ENCODE peak calls at places on chromosomes 11 and 22, in eight cellular contexts. W is epithelial cell of esophagus; A is breast epithelium; O is LNCaP clone FGC; S is BJ; G is Panc1; Q is CD8-positive, alpha-beta T cell; E is HFF-Myc. M is an unnamed sample.

GRCh38 chr22:47167056-47167455 is 404.6 kb downstream of the TBC1D22A start:
- DNase-seq in W (no peak), A (no peak), O (no peak), S (no peak), G (no peak), Q (no peak), E (no peak), M (no peak)

GRCh38 chr11:45237666-45238348 is 48.3 kb downstream of the SYT13 start:
- DNase-seq in W (no peak), A (no peak), O (no peak), S (no peak), G (no peak), Q (no peak), E (no peak), M (no peak)

GRCh38 chr11:119195680-119196079 is 10.4 kb downstream of the NHERF4 start:
- DNase-seq in W (peak), A (no peak), O (no peak), S (no peak), G (no peak), Q (no peak), E (no peak), M (peak)

GRCh38 chr11:57885298-57886035 is 123.9 kb downstream of the CTNND1 start:
- DNase-seq in W (peak), A (no peak), O (peak), S (no peak), G (no peak), Q (no peak), E (no peak), M (peak)

GRCh38 chr22:24090581-24090980 is 79.5 kb downstream of the CABIN1 start:
- DNase-seq in W (no peak), A (no peak), O (no peak), S (no peak), G (no peak), Q (no peak), E (no peak), M (no peak)

GRCh38 chr11:65487467-65488272 is 11.2 kb upstream of the MALAT1 start:
- DNase-seq in W (peak), A (peak), O (peak), S (peak), G (peak), Q (no peak), E (peak), M (peak)

GRCh38 chr11:28727254-28727653 is 619.1 kb downstream of the METTL15 start:
- DNase-seq in W (no peak), A (no peak), O (no peak), S (no peak), G (no peak), Q (no peak), E (no peak), M (no peak)

GRCh38 chr11:30763951-30764350 is 177.8 kb upstream of the MPPED2 start:
- DNase-seq in W (no peak), A (no peak), O (no peak), S (no peak), G (no peak), Q (no peak), E (no peak), M (no peak)

GRCh38 chr22:46007848-46008261 is 30.9 kb upstream of the WNT7B start:
- DNase-seq in W (peak), A (peak), O (no peak), S (peak), G (no peak), Q (no peak), E (peak), M (peak)

GRCh38 chr22:40020956-40021355 is 26.2 kb downstream of the FAM83F start:
- DNase-seq in W (no peak), A (no peak), O (no peak), S (no peak), G (no peak), Q (no peak), E (no peak), M (no peak)

GRCh38 chr11:75028321-75029097 is 39.8 kb downstream of the NEU3 start:
- DNase-seq in W (no peak), A (no peak), O (no peak), S (no peak), G (no peak), Q (no peak), E (no peak), M (no peak)

GRCh38 chr11:19953909-19954308 is 206.4 kb downstream of the DBX1 start:
- DNase-seq in W (peak), A (no peak), O (no peak), S (no peak), G (no peak), Q (no peak), E (no peak), M (peak)

GRCh38 chr22:23054531-23055257 is 15.6 kb upstream of the GNAZ start:
- DNase-seq in W (no peak), A (no peak), O (no peak), S (no peak), G (no peak), Q (no peak), E (no peak), M (no peak)

GRCh38 chr11:119513806-119514170 is 90.8 kb upstream of the THY1 start:
- DNase-seq in W (no peak), A (no peak), O (no peak), S (no peak), G (no peak), Q (no peak), E (no peak), M (no peak)

GRCh38 chr22:37731804-37732471 is 35.1 kb downstream of the TRIOBP start:
- DNase-seq in W (no peak), A (no peak), O (no peak), S (no peak), G (no peak), Q (no peak), E (no peak), M (no peak)

GRCh38 chr11:96465537-96465936 is 75.7 kb downstream of the JRKL start:
- DNase-seq in W (peak), A (no peak), O (peak), S (no peak), G (no peak), Q (no peak), E (no peak), M (no peak)

GRCh38 chr11:58788355-58789023 is 56.0 kb downstream of the GLYATL2 start:
- DNase-seq in W (peak), A (no peak), O (peak), S (no peak), G (peak), Q (no peak), E (peak), M (peak)

GRCh38 chr11:111932605-111932938 is 4.6 kb upstream of the DIXDC1 start:
- DNase-seq in W (no peak), A (no peak), O (no peak), S (no peak), G (no peak), Q (no peak), E (no peak), M (no peak)

DNA sequence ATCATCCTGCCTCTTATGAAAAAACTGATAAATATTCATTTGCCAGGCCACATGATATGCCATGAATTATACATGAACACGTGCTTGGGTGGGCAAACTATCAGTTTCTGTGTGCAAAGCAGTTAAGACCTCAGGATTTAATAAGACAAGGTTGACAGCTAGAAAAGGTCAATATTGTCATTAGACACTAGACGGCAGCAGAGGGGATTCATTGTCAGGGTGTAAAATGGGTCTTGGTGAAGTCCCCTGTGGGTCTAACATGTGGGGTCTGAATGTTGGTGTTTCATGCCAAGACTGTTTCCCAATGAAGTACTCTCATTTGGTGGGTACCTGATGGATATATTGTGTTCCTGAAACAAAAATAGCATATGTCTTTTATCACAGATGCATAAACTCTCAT is 111.9 kb downstream of the MYO18B start:
- DNase-seq in W (no peak), A (no peak), O (no peak), S (no peak), G (no peak), Q (no peak), E (no peak), M (no peak)
- TF ChIP-seq CTCF in W (no peak), A (no peak), O (peak), S (no peak), G (peak), Q (no peak), E (no peak), M (peak)

DNA sequence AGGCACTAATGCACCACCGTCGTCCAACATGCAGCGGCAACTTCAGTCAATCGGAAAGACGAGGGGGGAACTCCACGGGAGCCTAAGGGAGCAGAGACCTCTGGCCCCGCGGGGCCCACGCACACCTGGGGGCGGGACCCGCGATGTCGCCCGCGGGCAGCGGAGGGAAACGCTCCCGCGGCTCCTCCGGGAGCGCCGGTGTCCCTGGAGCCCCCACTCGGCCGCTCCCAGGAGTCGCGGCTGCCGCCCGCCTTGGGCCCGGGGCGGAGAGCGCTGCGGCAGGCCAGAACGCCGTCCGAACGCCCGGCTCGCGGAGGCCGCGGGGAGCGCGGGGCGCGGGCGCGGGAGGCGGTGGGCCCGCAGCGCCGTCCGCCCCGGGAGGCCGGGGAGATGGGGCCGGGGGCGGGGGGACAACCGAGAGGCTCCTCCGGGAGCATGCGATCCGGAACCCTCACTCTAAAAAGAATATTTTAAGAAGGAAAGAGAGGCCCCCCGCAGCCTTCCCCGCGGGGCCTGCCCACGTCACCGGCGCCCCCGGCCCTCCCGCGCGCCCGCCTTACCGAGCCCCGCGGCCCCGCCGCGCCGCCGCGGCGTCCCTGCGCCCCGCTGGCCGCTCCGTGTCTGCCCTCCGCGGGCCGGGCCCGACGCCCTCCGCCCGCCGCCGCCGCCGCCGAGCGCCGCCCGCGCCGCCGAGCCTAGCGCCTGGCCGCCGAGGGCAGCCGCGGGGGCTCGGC is 86.6 kb upstream of the ARHGAP32 start:
- DNase-seq in W (peak), A (no peak), O (no peak), S (no peak), G (no peak), Q (no peak), E (no peak), M (no peak)
- H3K4me3 ChIP-seq in W (peak), A (peak), O (peak), S (peak), G (peak), Q (peak), E (peak), M (peak)

GRCh38 chr11:101692980-101693379 is 109.2 kb upstream of the TRPC6 start:
- DNase-seq in W (no peak), A (no peak), O (no peak), S (no peak), G (no peak), Q (no peak), E (no peak), M (no peak)
- TF ChIP-seq CTCF in W (no peak), A (no peak), O (no peak), S (no peak), G (no peak), Q (no peak), E (no peak), M (no peak)

GRCh38 chr11:69985654-69986420 is 92.3 kb upstream of the ANO1 start:
- DNase-seq in W (no peak), A (no peak), O (no peak), S (no peak), G (no peak), Q (no peak), E (no peak), M (no peak)

GRCh38 chr11:69983897-69984438 is 94.1 kb upstream of the ANO1 start:
- DNase-seq in W (no peak), A (no peak), O (no peak), S (no peak), G (no peak), Q (no peak), E (no peak), M (no peak)

GRCh38 chr11:69985331-69985653 is 92.8 kb upstream of the ANO1 start:
- DNase-seq in W (no peak), A (no peak), O (no peak), S (no peak), G (no peak), Q (no peak), E (no peak), M (no peak)

GRCh38 chr11:69984457-69985261 is 93.5 kb upstream of the ANO1 start:
- DNase-seq in W (no peak), A (no peak), O (no peak), S (no peak), G (no peak), Q (no peak), E (no peak), M (no peak)

GRCh38 chr11:69986421-69987229 is 91.5 kb upstream of the ANO1 start:
- DNase-seq in W (no peak), A (no peak), O (no peak), S (no peak), G (no peak), Q (no peak), E (no peak), M (no peak)
- H3K4me3 ChIP-seq in W (no peak), A (peak), O (no peak), S (no peak), G (no peak), Q (no peak), E (no peak), M (no peak)

GRCh38 chr11:17827006-17827405 is 92.4 kb downstream of the KCNC1 start:
- DNase-seq in W (peak), A (no peak), O (no peak), S (no peak), G (no peak), Q (no peak), E (no peak), M (no peak)
- TF ChIP-seq CTCF in W (peak), A (no peak), O (peak), S (peak), G (peak), Q (no peak), E (peak), M (peak)

DNA sequence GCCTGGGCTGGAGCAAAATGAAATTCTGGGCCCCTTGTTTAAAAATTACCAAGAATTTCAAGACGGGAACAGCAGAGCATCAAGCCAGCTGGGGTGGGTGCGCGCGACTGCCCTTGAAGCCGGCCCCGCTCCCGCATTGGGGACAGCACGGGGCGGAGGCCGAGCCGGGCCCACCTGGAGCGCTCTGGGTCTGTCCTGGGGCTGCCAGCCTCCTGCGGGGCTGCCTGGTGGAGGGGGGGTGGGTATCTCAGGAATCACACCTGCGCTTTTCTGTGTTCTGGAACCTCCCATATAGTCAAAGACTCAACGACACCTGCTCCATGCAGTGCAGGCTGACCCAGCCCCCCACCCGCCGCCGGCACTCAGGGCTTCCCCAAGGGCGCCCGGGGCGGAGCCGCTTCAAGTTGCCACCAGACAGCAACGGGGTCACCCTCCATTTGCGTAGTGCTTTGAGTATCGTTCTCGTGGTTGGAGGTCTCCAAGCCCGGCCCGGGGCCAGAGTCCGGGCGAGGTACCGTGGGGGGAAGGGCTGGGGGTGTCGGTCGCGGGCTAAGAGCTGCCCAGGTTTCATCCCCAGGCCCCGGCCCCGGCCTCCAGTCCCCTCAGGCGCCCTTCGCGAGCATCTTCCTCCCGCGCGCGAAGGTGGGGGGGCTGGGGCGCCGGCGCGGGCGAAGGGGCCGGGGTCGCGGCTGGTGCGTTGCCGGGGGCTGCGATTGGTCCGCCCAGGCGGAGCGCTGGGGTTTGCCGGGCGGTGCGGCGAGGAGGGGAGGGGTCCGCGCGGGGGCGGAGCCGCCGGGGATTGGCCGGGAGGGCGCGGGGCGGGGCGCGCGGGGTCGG is 6.6 kb downstream of the TSPAN4 start:
- DNase-seq in W (no peak), A (no peak), O (no peak), S (no peak), G (no peak), Q (no peak), E (no peak), M (no peak)
- H3K4me3 ChIP-seq in W (peak), A (peak), O (peak), S (peak), G (no peak), Q (peak), E (peak), M (peak)

GRCh38 chr22:20175597-20175900 is 24.7 kb upstream of the CCDC188 start:
- DNase-seq in W (no peak), A (no peak), O (no peak), S (no peak), G (no peak), Q (no peak), E (peak), M (no peak)
- TF ChIP-seq CTCF in W (no peak), A (no peak), O (no peak), S (peak), G (no peak), Q (no peak), E (peak), M (no peak)

GRCh38 chr11:37002831-37003230 is 404.8 kb upstream of the RAG2 start:
- DNase-seq in W (no peak), A (no peak), O (no peak), S (no peak), G (no peak), Q (no peak), E (no peak), M (no peak)

GRCh38 chr11:37006563-37006962 is 408.5 kb upstream of the RAG2 start:
- DNase-seq in W (no peak), A (no peak), O (no peak), S (no peak), G (no peak), Q (no peak), E (no peak), M (no peak)
- H3K4me3 ChIP-seq in W (no peak), A (no peak), O (no peak), S (no peak), G (no peak), Q (no peak), E (no peak), M (no peak)

GRCh38 chr11:64340671-64341335 is 799 bp downstream of the CCDC88B start:
- DNase-seq in W (no peak), A (no peak), O (no peak), S (no peak), G (no peak), Q (peak), E (no peak), M (no peak)
- TF ChIP-seq CTCF in W (no peak), A (no peak), O (no peak), S (peak), G (no peak), Q (no peak), E (no peak), M (no peak)